ENCODE peak calls at places on chromosome 6, in ten cellular contexts. X, Q, C, T, G, H, K, N, B and P are unnamed samples.

GRCh38 chr6:81088133-81088532 is 664.3 kb downstream of the TENT5A start:
- ATAC-seq in G (peak; percentile 69), Q (no peak), T (no peak), H (no peak), C (no peak), N (no peak), B (no peak), X (no peak), K (no peak), P (no peak)

GRCh38 chr6:84066536-84066935 is 33.0 kb downstream of the MRAP2 start:
- ATAC-seq in B (no peak), C (no peak), N (no peak), X (no peak), K (no peak), T (no peak), G (no peak), H (no peak), Q (no peak), P (no peak)

GRCh38 chr6:135230702-135231468 is 49.8 kb downstream of the MYB start:
- ATAC-seq in X (no peak), H (peak; percentile 73), K (no peak), G (no peak), B (no peak), N (no peak), Q (no peak), T (no peak), C (no peak), P (no peak)

GRCh38 chr6:155079985-155080452 is 84.9 kb downstream of the TIAM2 start:
- ATAC-seq in Q (peak; percentile 78), X (no peak), G (no peak), H (peak; percentile 88), K (no peak), B (no peak), C (no peak), T (no peak), N (no peak), P (no peak)

GRCh38 chr6:84150680-84151079 is 76.8 kb downstream of the CEP162 start:
- ATAC-seq in C (no peak), T (no peak), N (no peak), Q (peak; percentile 80), X (no peak), G (no peak), B (no peak), K (no peak), H (no peak), P (no peak)

GRCh38 chr6:116925088-116925794 is 48.2 kb downstream of the RFX6 start:
- ATAC-seq in B (no peak), Q (no peak), C (no peak), K (no peak), H (peak; percentile 59), G (no peak), N (no peak), T (no peak), X (no peak), P (no peak)

GRCh38 chr6:156857573-156857972 is 80.4 kb downstream of the ARID1B start:
- ATAC-seq in G (no peak), T (no peak), X (peak; percentile 40), C (no peak), N (no peak), H (no peak), B (peak; percentile 24), Q (peak; percentile 68), K (no peak), P (no peak)

GRCh38 chr6:56521454-56521853 is 121.2 kb downstream of the DST start:
- ATAC-seq in T (no peak), N (no peak), H (no peak), Q (no peak), C (no peak), G (no peak), K (no peak), B (peak; percentile 36), X (peak; percentile 37), P (no peak)

GRCh38 chr6:44489912-44490604 is 102.6 kb downstream of the CDC5L start:
- ATAC-seq in B (peak; percentile 93), C (peak; percentile 31), X (peak; percentile 73), K (peak; percentile 22), N (peak; percentile 87), Q (no peak), H (peak; percentile 12), T (peak; percentile 81), G (peak; percentile 87), P (peak; percentile 96)

GRCh38 chr6:155195903-155196302 is 67.9 kb upstream of the CLDN20 start:
- ATAC-seq in C (no peak), N (no peak), T (no peak), Q (no peak), G (no peak), X (no peak), K (peak; percentile 62), B (no peak), H (peak; percentile 82), P (no peak)

GRCh38 chr6:84062519-84063154 is 29.1 kb downstream of the MRAP2 start:
- ATAC-seq in G (peak; percentile 42), B (no peak), H (peak; percentile 96), X (no peak), T (no peak), K (no peak), Q (no peak), C (no peak), N (no peak), P (no peak)

GRCh38 chr6:144341831-144342527 is 56.8 kb downstream of the UTRN start:
- ATAC-seq in H (no peak), B (no peak), K (no peak), X (no peak), N (no peak), Q (peak; percentile 38), C (no peak), T (no peak), G (no peak), P (no peak)
- H3K4me3 ChIP-seq in H (no peak overlapping the region), B (no peak overlapping the region), K (no peak overlapping the region), X (no peak overlapping the region), N (no peak overlapping the region), Q (no peak overlapping the region), C (no peak overlapping the region), T (no peak overlapping the region), G (no peak overlapping the region), P (no peak overlapping the region)

DNA sequence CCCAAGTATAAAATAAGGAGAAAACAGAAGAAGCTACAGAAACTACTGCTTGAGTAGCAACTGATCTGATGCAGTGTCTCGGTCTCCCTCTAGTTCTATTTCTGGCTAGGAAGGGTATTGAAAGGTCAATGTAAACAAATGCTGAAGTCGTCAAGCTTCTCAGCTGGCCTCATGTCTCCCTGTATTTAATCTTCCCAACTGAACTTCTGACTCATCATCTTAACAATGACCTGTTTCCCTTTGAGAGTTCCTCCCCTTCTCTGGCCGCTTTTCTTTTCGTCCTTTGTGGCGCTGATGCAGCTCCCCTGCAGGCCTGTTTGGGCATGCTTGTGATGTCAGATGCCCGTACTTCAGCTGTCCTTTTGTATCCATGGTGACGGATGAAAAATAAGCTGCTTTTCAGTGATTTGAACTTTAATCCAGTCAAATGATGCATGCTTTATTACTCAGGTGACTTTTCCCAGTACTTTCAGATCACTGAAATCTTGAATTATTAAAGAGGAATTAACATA is 7.8 kb upstream of the LCA5 start:
- ATAC-seq in K (peak; percentile 99), X (peak; percentile 98), G (peak; percentile 91), H (peak; percentile 95), T (peak; percentile 99), C (peak; percentile 88), B (peak; percentile 87), Q (peak; percentile 91), N (peak; percentile 91), P (peak; percentile 94)
- H3K4me3 ChIP-seq in K (peak overlapping the region; percentile 14), X (peak overlapping the region; percentile 40), G (peak overlapping the region; percentile 12), H (no peak overlapping the region), T (no peak overlapping the region), C (no peak overlapping the region), B (no peak overlapping the region), Q (peak overlapping the region; percentile 26), N (no peak overlapping the region), P (peak overlapping the region; percentile 36)

GRCh38 chr6:3331948-3332347 is 73.2 kb downstream of the PSMG4 start:
- ATAC-seq in N (no peak), B (no peak), T (no peak), C (no peak), G (no peak), X (no peak), K (no peak), Q (no peak), H (no peak), P (no peak)
- H3K4me3 ChIP-seq in N (no peak overlapping the region), B (no peak overlapping the region), T (no peak overlapping the region), C (no peak overlapping the region), G (no peak overlapping the region), X (no peak overlapping the region), K (no peak overlapping the region), Q (no peak overlapping the region), H (no peak overlapping the region), P (no peak overlapping the region)

GRCh38 chr6:138485005-138485545 is 14.2 kb downstream of the NHSL1 start:
- ATAC-seq in B (peak; percentile 21), C (no peak), H (no peak), T (no peak), Q (no peak), X (no peak), N (no peak), G (peak; percentile 67), K (no peak), P (no peak)
- H3K4me3 ChIP-seq in B (no peak overlapping the region), C (no peak overlapping the region), H (no peak overlapping the region), T (no peak overlapping the region), Q (no peak overlapping the region), X (no peak overlapping the region), N (no peak overlapping the region), G (peak overlapping the region; percentile 47), K (no peak overlapping the region), P (peak overlapping the region; percentile 14)

DNA sequence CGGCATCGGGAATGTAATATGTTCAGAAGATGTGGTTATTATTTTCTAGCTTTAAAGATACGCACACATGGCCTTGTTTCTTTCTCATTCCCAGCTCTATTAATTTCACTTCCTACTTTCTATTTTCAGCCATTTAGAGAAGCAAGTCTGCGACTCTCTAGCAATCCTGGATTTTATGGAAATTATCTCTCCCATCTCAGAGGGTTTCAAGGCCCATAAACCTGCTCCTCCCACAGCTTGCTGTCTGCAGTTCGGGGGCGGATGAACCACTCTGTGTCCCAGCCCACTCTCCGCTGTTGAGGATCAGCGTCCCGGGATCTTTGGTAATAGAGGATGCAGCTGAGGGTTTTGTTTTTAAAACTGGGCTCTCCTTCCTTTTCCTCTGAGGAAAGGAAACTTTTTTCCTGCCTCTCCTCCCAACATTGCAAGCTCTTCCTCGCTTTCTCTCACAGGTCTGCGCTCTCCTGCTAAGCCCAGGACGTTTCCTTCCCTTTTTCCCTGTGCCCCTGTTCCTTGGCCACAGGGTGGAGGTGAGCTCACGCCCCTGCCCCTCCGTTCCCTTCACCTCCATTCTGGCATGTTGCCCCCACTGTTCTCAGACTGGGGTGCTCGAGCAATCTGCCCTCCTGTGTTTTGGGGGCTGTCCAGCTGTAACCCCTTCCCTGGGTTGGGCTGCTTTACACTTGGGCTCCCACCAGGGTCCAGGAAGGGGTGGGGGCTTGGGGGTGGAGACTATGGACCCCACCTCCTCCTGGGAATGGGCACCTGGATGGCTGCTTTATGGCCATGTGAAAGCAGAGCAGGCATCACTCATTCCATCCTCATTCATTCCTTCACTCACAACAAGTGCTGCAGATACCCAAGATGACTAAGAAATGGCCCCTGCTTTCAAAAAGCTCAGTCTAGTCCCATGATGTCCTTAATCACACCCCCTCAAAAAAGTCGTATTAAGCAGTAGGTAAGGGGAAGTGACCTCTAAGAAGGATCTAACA is 54.9 kb downstream of the ZBTB9 start:
- ATAC-seq in N (no peak), X (no peak), K (no peak), G (no peak), T (no peak), B (no peak), H (peak; percentile 46), C (no peak), Q (peak; percentile 47), P (no peak)
- H3K4me3 ChIP-seq in N (no peak overlapping the region), X (no peak overlapping the region), K (no peak overlapping the region), G (no peak overlapping the region), T (no peak overlapping the region), B (no peak overlapping the region), H (no peak overlapping the region), C (no peak overlapping the region), Q (peak overlapping the region; percentile 12), P (no peak overlapping the region)